ENCODE peak calls at places on chromosomes 11 and 22, in ten cellular contexts. C is psoas muscle, G is transverse colon, E is AG04450, S is cardiac muscle cell, L is RWPE2, A is GM12865, I is thoracic aorta, J is astrocyte, P is brain microvascular endothelial cell. U is an unnamed sample.
A peak's percentile ranks its signal among the peaks of the same experiment; 100 is the strongest.

GRCh38 chr11:10878408-10879214 is 20.8 kb upstream of the ZBED5 start:
- DNase-seq in C (no peak), G (no peak), E (peak; percentile 23), S (peak; percentile 84), L (no peak), A (peak; percentile 67), I (no peak), J (peak; percentile 37), P (peak; percentile 31), U (no peak)

GRCh38 chr22:42269407-42270177 is 861 bp downstream of the TCF20 start:
- DNase-seq in C (peak; percentile 60), G (peak; percentile 84), E (no peak), S (peak; percentile 15), L (peak; percentile 87), A (peak; percentile 83), I (no peak), J (peak; percentile 9), P (no peak), U (no peak)

GRCh38 chr22:47034905-47035419 is 272.5 kb downstream of the TBC1D22A start:
- DNase-seq in C (peak; percentile 31), G (no peak), E (no peak), S (no peak), L (no peak), A (no peak), I (no peak), J (no peak), P (no peak), U (no peak)

GRCh38 chr11:64875369-64876225 is 2.8 kb downstream of the EHD1 start:
- DNase-seq in C (no peak), G (no peak), E (no peak), S (no peak), L (no peak), A (peak; percentile 51), I (no peak), J (no peak), P (no peak), U (no peak)

GRCh38 chr11:122808494-122808893 is 29.8 kb upstream of the CRTAM start:
- DNase-seq in C (no peak), G (peak; percentile 10), E (no peak), S (peak; percentile 78), L (no peak), A (peak; percentile 74), I (no peak), J (peak; percentile 58), P (peak; percentile 44), U (no peak)

GRCh38 chr11:75821202-75821601 is 6.2 kb downstream of the UVRAG start:
- DNase-seq in C (no peak), G (no peak), E (no peak), S (no peak), L (no peak), A (no peak), I (no peak), J (no peak), P (no peak), U (no peak)

GRCh38 chr22:17767236-17768065 is 6.8 kb downstream of the BID start:
- DNase-seq in C (no peak), G (no peak), E (no peak), S (no peak), L (no peak), A (peak; percentile 88), I (no peak), J (no peak), P (no peak), U (no peak)

GRCh38 chr11:59899532-59899931 is 20.9 kb downstream of the OOSP3 start:
- DNase-seq in C (no peak), G (no peak), E (no peak), S (no peak), L (no peak), A (no peak), I (no peak), J (no peak), P (peak; percentile 71), U (no peak)

GRCh38 chr11:69891421-69892236 is 72.4 kb upstream of the FGF3 start:
- DNase-seq in C (peak; percentile 48), G (peak; percentile 82), E (no peak), S (no peak), L (peak; percentile 53), A (no peak), I (no peak), J (no peak), P (no peak), U (peak; percentile 67)

GRCh38 chr11:63273685-63274084 is 30.3 kb upstream of the SLC22A25 start:
- DNase-seq in C (no peak), G (no peak), E (no peak), S (no peak), L (no peak), A (no peak), I (no peak), J (no peak), P (no peak), U (no peak)

GRCh38 chr11:63282579-63282978 is 39.2 kb upstream of the SLC22A25 start:
- DNase-seq in C (no peak), G (no peak), E (no peak), S (no peak), L (no peak), A (no peak), I (no peak), J (no peak), P (no peak), U (no peak)

GRCh38 chr11:63274776-63275175 is 31.4 kb upstream of the SLC22A25 start:
- DNase-seq in C (no peak), G (no peak), E (no peak), S (no peak), L (no peak), A (no peak), I (no peak), J (no peak), P (no peak), U (no peak)

GRCh38 chr11:63280920-63281319 is 37.5 kb upstream of the SLC22A25 start:
- DNase-seq in C (no peak), G (no peak), E (no peak), S (no peak), L (no peak), A (no peak), I (no peak), J (no peak), P (no peak), U (no peak)

DNA sequence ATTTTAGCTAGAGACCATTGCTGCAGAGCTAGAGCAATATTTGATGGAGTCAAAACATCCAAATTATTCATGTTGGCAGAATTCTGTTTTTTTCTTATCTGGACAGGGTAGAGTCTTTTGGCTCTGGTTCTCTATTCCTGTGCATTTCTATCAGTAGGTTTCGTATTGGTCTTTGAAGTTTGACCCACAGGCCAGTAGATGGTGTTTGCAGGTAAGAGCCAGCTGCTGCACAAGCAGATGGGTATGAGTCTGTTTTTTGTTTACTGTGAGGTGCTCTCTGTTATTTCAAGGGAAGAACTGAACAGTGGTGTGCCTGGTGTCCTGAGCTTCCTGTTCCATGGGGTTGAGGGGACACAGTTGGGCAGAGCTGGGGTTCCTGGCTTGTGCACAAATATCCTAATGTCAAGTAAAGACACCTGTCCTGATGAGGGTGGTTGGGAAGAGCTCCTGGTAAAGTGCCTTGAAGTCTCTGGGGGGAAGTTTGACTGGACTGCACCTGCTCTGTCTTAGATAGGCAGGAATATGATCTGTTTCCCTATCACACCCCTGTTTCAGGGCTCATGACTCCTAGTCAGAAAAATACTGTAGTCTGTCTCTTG is 34.0 kb upstream of the SLC22A25 start:
- DNase-seq in C (no peak), G (no peak), E (no peak), S (no peak), L (no peak), A (peak; percentile 39), I (no peak), J (no peak), P (no peak), U (no peak)
- TF ChIP-seq CTCF in C (no peak), G (no peak), E (no peak), S (no peak), L (peak; percentile 9), A (peak; percentile 40), I (no peak), J (no peak), P (peak; percentile 10), U (peak; percentile 28)

GRCh38 chr11:31828217-31828616 is 17.1 kb upstream of the PAX6 start:
- DNase-seq in C (no peak), G (no peak), E (no peak), S (no peak), L (no peak), A (no peak), I (no peak), J (no peak), P (no peak), U (no peak)
- H3K4me3 ChIP-seq in C (no peak overlapping the region), G (no peak overlapping the region), E (no peak overlapping the region), S (no peak overlapping the region), L (no peak overlapping the region), A (no peak overlapping the region), I (no peak overlapping the region), J (no peak overlapping the region), P (no peak overlapping the region), U (no peak overlapping the region)

GRCh38 chr22:33013051-33013450 is 45.1 kb downstream of the SYN3 start:
- DNase-seq in C (no peak), G (no peak), E (no peak), S (no peak), L (no peak), A (no peak), I (no peak), J (no peak), P (no peak), U (no peak)
- TF ChIP-seq CTCF in C (no peak), G (no peak), E (no peak), S (no peak), L (peak; percentile 25), A (no peak), I (no peak), J (no peak), P (no peak), U (peak; percentile 14)

DNA sequence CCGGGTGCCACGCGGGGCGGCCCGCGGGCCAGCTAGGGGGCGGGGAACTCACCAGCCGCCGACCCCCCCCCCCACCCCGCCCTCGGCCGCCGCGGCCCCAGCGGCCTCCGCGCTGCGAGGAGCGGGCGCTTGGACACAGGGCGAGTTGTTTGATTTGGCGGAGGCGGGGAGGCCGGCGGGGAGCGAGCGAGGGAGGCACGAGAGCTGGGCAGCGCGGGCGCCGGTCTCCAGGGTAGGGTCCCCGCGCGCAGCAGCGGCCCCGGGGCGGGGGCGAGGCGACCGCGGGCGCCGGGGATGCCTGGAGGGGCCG is 64.3 kb downstream of the NAV2 start:
- DNase-seq in C (no peak), G (peak; percentile 40), E (no peak), S (no peak), L (no peak), A (peak; percentile 27), I (no peak), J (no peak), P (no peak), U (no peak)
- H3K4me3 ChIP-seq in C (peak overlapping the region; percentile 62), G (peak overlapping the region; percentile 60), E (peak overlapping the region; percentile 50), S (peak overlapping the region; percentile 44), L (peak overlapping the region; percentile 25), A (peak overlapping the region; percentile 54), I (peak overlapping the region; percentile 65), J (peak overlapping the region; percentile 50), P (peak overlapping the region; percentile 47), U (no peak overlapping the region)